ENCODE peak calls at places on chromosomes 3 and 15, in ten cellular contexts. L is tibial artery, M is choroid plexus epithelial cell, I is esophagus squamous epithelium, X is IMR-90, C is fibroblast of pulmonary artery, S is MCF 10A, Z is hepatocyte, A is coronary artery, P is H1. E is an unnamed sample.

GRCh38 chr3:99087277-99087676 is 185.8 kb upstream of the DCBLD2 start:
- DNase-seq in P (no peak), M (no peak), S (no peak), Z (no peak), A (no peak), C (no peak), X (peak), I (no peak), L (no peak), E (no peak)

GRCh38 chr3:13135811-13136321 is 62.6 kb upstream of the IQSEC1 start:
- DNase-seq in S (no peak), A (no peak), M (no peak), P (no peak), L (peak), I (no peak), Z (no peak), C (no peak), X (no peak), E (no peak)

GRCh38 chr3:12175137-12175593 is 16.5 kb upstream of the TIMP4 start:
- DNase-seq in S (no peak), P (no peak), L (no peak), C (peak), M (no peak), A (no peak), X (peak), I (no peak), Z (no peak), E (no peak)

GRCh38 chr15:85421116-85421925 is 40.9 kb downstream of the AKAP13 start:
- DNase-seq in I (no peak), S (no peak), L (no peak), Z (no peak), A (no peak), C (peak), M (peak), X (peak), P (no peak), E (no peak)

GRCh38 chr3:197394464-197395321 is 96.3 kb upstream of the DLG1 start:
- DNase-seq in S (peak), L (peak), I (no peak), Z (peak), M (peak), A (no peak), P (no peak), C (peak), X (peak), E (no peak)

GRCh38 chr15:42461261-42461660 is 29.7 kb downstream of the ZNF106 start:
- DNase-seq in L (no peak), I (no peak), P (no peak), M (no peak), C (no peak), S (no peak), X (no peak), A (no peak), Z (no peak), E (no peak)

GRCh38 chr15:59632714-59633113 is 21.1 kb downstream of the GCNT3 start:
- DNase-seq in I (no peak), A (no peak), Z (peak), C (peak), S (peak), X (no peak), P (peak), L (no peak), M (peak), E (no peak)

GRCh38 chr15:42059661-42060476 is 34.5 kb downstream of the PLA2G4D start:
- DNase-seq in X (peak), P (peak), S (peak), M (peak), L (no peak), I (no peak), Z (peak), A (peak), C (peak), E (peak)

GRCh38 chr3:1275495-1275894 is 182.7 kb downstream of the CNTN6 start:
- DNase-seq in X (no peak), Z (peak), P (no peak), L (no peak), A (no peak), C (no peak), S (peak), I (no peak), M (peak), E (no peak)

GRCh38 chr15:39788108-39788507 is 5.5 kb upstream of the FSIP1 start:
- DNase-seq in C (peak), I (no peak), L (no peak), M (peak), X (peak), P (no peak), S (peak), Z (no peak), A (no peak), E (no peak)

GRCh38 chr3:111874177-111874820 is 15.2 kb downstream of the PHLDB2 start:
- DNase-seq in C (peak), A (no peak), M (peak), Z (no peak), P (no peak), L (no peak), I (no peak), S (peak), X (peak), E (no peak)

GRCh38 chr3:4821331-4821730 is 157.9 kb upstream of the BHLHE40 start:
- DNase-seq in A (no peak), S (no peak), M (no peak), C (no peak), X (no peak), Z (no peak), P (no peak), I (no peak), L (no peak), E (no peak)

GRCh38 chr3:175346573-175347356 is 487.6 kb downstream of the NAALADL2 start:
- DNase-seq in C (peak), P (no peak), I (no peak), X (peak), M (peak), Z (peak), A (no peak), S (peak), L (peak), E (no peak)

GRCh38 chr3:179000144-179000543 is 71.5 kb downstream of the ZMAT3 start:
- DNase-seq in I (no peak), P (no peak), S (no peak), A (no peak), L (no peak), X (peak), C (no peak), M (peak), Z (no peak), E (no peak)

GRCh38 chr15:69853572-69853971 is 244.1 kb downstream of the TLE3 start:
- DNase-seq in A (no peak), M (peak), X (peak), S (peak), C (peak), P (no peak), L (no peak), Z (peak), I (no peak), E (no peak)

GRCh38 chr3:135374571-135374970 is 579.5 kb downstream of the EPHB1 start:
- DNase-seq in X (no peak), I (no peak), Z (no peak), M (no peak), A (no peak), S (no peak), L (no peak), C (no peak), P (no peak), E (no peak)

GRCh38 chr3:50352762-50353161 is 2.1 kb downstream of the CYB561D2 start:
- DNase-seq in C (no peak), M (peak), S (no peak), A (no peak), P (no peak), L (no peak), I (no peak), X (peak), Z (no peak), E (no peak)

GRCh38 chr3:56758539-56758981 is 43.2 kb downstream of the ARHGEF3 start:
- DNase-seq in M (peak), S (peak), X (peak), P (no peak), Z (peak), A (no peak), I (no peak), C (peak), L (no peak), E (no peak)

GRCh38 chr3:153232737-153233330 is 70.8 kb downstream of the RAP2B start:
- DNase-seq in X (peak), Z (no peak), P (no peak), M (peak), A (no peak), S (no peak), I (no peak), C (peak), L (no peak), E (no peak)

GRCh38 chr3:39781025-39781424 is 28.4 kb upstream of the MYRIP start:
- DNase-seq in I (no peak), X (no peak), Z (no peak), M (no peak), L (no peak), P (no peak), S (no peak), A (no peak), C (no peak), E (no peak)

GRCh38 chr15:80996247-80996646 is 4.5 kb upstream of the TLNRD1 start:
- DNase-seq in P (no peak), S (peak), M (peak), Z (no peak), C (peak), I (no peak), X (no peak), L (no peak), A (no peak), E (no peak)

GRCh38 chr15:88403461-88403860 is 63.7 kb downstream of the MRPL46 start:
- DNase-seq in Z (no peak), M (no peak), A (no peak), S (no peak), L (no peak), P (no peak), C (no peak), X (no peak), I (no peak), E (no peak)

GRCh38 chr15:45921376-45921775 is 286.5 kb downstream of the SQOR start:
- DNase-seq in S (no peak), P (no peak), X (no peak), M (no peak), L (no peak), I (no peak), C (peak), A (no peak), Z (peak), E (no peak)

GRCh38 chr15:74978077-74978476 is 17.3 kb upstream of the SCAMP5 start:
- DNase-seq in C (no peak), A (no peak), X (no peak), L (no peak), P (no peak), I (no peak), Z (no peak), M (no peak), S (no peak), E (no peak)

GRCh38 chr15:42118650-42119531 is 24.5 kb upstream of the PLA2G4D start:
- DNase-seq in C (no peak), I (no peak), L (no peak), P (no peak), S (no peak), A (no peak), X (no peak), M (peak), Z (peak), E (no peak)

GRCh38 chr3:82736696-82737277 is 975.3 kb upstream of the GBE1 start:
- DNase-seq in Z (no peak), S (no peak), I (no peak), A (no peak), X (no peak), L (no peak), P (no peak), M (no peak), C (no peak), E (no peak)

GRCh38 chr3:131216801-131217200 is 164.8 kb upstream of the NUDT16 start:
- DNase-seq in X (peak), A (no peak), C (peak), I (no peak), M (peak), L (no peak), P (no peak), Z (peak), S (peak), E (no peak)

GRCh38 chr15:78076231-78077052 is 1.1 kb downstream of the TBC1D2B start:
- DNase-seq in M (peak), S (no peak), I (no peak), C (no peak), Z (no peak), P (no peak), L (no peak), X (no peak), A (no peak), E (no peak)
- TF ChIP-seq CTCF in M (peak), S (no peak), I (no peak), C (peak), Z (no peak), P (no peak), L (no peak), X (peak), A (no peak), E (no peak)

DNA sequence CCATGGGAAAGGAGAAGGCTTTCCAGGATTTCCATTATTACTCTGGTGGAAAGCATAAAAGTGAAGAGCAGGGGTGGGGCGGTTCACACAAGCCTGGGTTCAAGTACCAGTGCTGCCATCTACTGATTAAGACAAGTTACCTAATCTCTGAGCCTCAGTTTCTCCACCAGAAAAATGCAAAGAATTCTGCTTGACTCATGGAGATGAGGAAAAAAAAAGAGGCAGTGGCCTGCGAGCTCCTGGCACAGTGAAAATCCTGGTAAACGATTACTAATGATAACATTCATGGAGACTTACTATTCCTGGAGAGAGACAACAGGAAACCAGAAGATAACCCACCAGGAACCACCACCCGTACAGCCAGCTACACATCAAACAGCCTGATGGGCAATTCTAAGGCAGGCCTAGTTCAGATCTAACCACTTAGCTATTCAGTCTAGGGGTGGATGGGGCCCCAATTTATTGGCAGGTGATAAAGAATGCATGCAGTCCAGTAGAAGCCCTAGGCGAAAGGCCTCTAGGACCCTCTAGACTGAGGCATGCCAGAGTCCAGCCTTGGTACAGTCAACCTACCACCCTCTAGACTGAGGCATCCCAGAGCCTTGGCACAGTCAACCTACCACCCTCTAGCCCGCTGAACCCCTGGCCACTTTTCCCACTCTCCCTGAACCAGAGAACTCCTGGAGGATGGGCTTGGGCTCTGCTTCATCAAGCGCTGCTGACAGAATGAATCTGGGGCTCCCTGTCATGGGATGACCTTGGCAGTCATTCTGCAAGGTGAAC is 2.5 kb downstream of the AMOTL2 start:
- DNase-seq in P (no peak), X (peak), L (peak), C (no peak), I (no peak), Z (no peak), A (no peak), S (no peak), M (peak), E (no peak)
- TF ChIP-seq CTCF in P (peak), X (no peak), L (no peak), C (no peak), I (no peak), Z (peak), A (no peak), S (no peak), M (peak), E (peak)

GRCh38 chr3:48404440-48405342 is 25.2 kb downstream of the PLXNB1 start:
- DNase-seq in L (peak), S (no peak), C (no peak), Z (no peak), P (no peak), M (no peak), X (no peak), A (no peak), I (no peak), E (peak)
- TF ChIP-seq CTCF in L (no peak), S (no peak), C (no peak), Z (no peak), P (no peak), M (no peak), X (no peak), A (no peak), I (no peak), E (no peak)

GRCh38 chr3:177622520-177622919 is 425.2 kb upstream of the TBL1XR1 start:
- DNase-seq in C (no peak), I (no peak), M (no peak), P (no peak), S (no peak), X (no peak), A (no peak), Z (no peak), L (no peak), E (no peak)
- TF ChIP-seq CTCF in C (no peak), I (peak), M (no peak), P (peak), S (no peak), X (no peak), A (no peak), Z (no peak), L (no peak), E (no peak)

DNA sequence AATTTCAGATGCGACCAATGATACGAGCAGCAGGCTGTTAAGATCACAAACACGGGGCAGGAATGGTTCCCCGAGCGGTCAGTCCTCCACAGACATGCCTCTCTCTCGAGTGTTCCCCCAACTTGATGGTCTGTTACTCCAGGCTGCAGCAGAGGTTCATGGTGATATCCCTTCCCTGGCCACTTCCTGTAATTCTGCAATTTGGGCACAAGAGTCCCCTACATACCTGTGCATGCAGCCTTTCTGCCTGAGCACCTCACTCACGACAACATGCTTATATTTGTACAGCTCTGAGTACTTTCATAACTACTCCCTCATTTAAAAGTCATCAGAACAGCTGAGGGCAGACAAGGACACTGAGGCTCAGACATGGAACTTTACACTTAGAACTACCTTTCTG is 408.1 kb upstream of the NR2F2 start:
- DNase-seq in S (peak), C (no peak), X (no peak), M (no peak), L (no peak), I (no peak), P (no peak), Z (no peak), A (no peak), E (no peak)
- TF ChIP-seq CTCF in S (no peak), C (no peak), X (no peak), M (no peak), L (no peak), I (no peak), P (no peak), Z (peak), A (no peak), E (no peak)

GRCh38 chr3:9951598-9951961 is 628 bp downstream of the PRRT3 start:
- DNase-seq in A (no peak), C (no peak), S (no peak), M (no peak), I (no peak), Z (no peak), X (no peak), L (no peak), P (no peak), E (no peak)

GRCh38 chr3:9955611-9956352 is 3.6 kb upstream of the PRRT3 start:
- DNase-seq in L (no peak), I (no peak), X (no peak), C (no peak), Z (no peak), A (no peak), S (no peak), M (no peak), P (no peak), E (no peak)

GRCh38 chr3:9951962-9952805 is at the start of gene PRRT3:
- DNase-seq in A (no peak), X (peak), M (peak), P (peak), Z (peak), L (no peak), I (no peak), S (peak), C (peak), E (no peak)

GRCh38 chr3:9955067-9955502 is 2.9 kb upstream of the PRRT3 start:
- DNase-seq in Z (no peak), P (peak), C (peak), A (no peak), M (peak), X (peak), S (no peak), L (no peak), I (no peak), E (no peak)

DNA sequence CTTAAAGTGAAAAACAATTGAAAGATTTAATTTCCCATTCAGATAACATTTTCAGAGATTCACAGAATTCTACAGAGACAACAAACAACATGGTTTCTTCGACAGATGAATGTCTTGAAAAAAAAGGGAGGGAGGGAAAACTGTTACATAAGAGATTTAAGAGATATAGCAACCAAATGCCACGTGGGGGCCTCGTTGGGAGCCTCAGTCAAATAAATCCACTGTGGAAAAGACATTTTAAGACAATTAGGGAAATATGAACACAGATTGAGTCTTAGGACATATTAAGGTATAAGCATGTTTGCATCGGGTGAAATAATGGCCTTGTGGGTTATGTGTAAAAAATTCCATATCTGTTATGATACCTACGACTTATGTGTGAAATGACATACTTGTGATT is 5.0 kb upstream of the PRRT3 start:
- DNase-seq in Z (no peak), P (no peak), L (no peak), S (no peak), A (no peak), X (peak), C (no peak), I (no peak), M (peak), E (no peak)
- TF ChIP-seq CTCF in Z (no peak), P (no peak), L (no peak), S (peak), A (no peak), X (peak), C (no peak), I (no peak), M (peak), E (no peak)

DNA sequence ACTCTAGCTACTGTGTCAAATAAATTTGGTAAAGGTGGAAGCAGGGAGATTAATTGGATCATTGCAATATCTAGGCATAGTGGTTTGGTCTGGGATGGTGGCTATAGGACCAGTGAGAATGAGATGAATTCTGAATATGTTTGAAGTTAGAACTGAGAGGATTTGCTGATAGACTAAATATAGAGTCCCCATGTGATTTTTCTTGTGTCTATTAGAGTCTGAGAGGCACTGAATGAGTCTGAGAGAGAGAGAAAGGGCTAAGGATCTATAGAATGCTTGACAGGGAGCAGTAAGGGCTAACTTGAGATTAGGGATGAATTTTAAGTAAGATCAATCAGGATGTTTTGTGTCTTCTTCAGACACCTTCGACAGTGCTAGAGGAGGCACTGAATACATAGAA is 77.9 kb upstream of the CHL1 start:
- DNase-seq in M (no peak), A (no peak), S (no peak), X (no peak), C (no peak), P (no peak), I (no peak), L (no peak), Z (no peak), E (no peak)
- TF ChIP-seq CTCF in M (no peak), A (no peak), S (no peak), X (no peak), C (no peak), P (no peak), I (no peak), L (no peak), Z (no peak), E (no peak)

E was measured in type B pancreatic cell.